ENCODE peak calls at places on chromosomes 4 and X, in five cellular contexts. A is keratinocyte, D is endodermal cell, Y is MG63, F is aorta. I is an unnamed sample.

GRCh38 chr4:122827258-122827887 is 742 bp downstream of the FGF2 start:
- DNase-seq in Y (peak), A (no peak), F (peak), D (peak), I (peak)

GRCh38 chrX:149825424-149825823 is 43.7 kb downstream of the MAGEA9 start:
- DNase-seq in F (no peak), A (no peak), Y (peak), D (peak), I (peak)

GRCh38 chrX:132909643-132910042 is 48.8 kb downstream of the HS6ST2 start:
- DNase-seq in F (no peak), Y (peak), A (no peak), D (no peak), I (no peak)

GRCh38 chr4:1492636-1493539 is 86.6 kb upstream of the NKX1-1 start:
- DNase-seq in D (peak), Y (no peak), F (no peak), A (no peak), I (peak)

GRCh38 chr4:27484216-27484615 is 623.6 kb downstream of the STIM2 start:
- DNase-seq in F (no peak), Y (no peak), D (no peak), A (no peak), I (no peak)

GRCh38 chr4:74675673-74676279 is 118.5 kb downstream of the BTC start:
- DNase-seq in A (peak), D (no peak), F (no peak), Y (peak), I (peak)

GRCh38 chrX:1673337-1673736 is 58.5 kb downstream of the ASMT start:
- DNase-seq in Y (peak), D (peak), F (no peak), A (no peak), I (no peak)

GRCh38 chr4:147994076-147994475 is 262.2 kb downstream of the ARHGAP10 start:
- DNase-seq in D (no peak), Y (no peak), F (no peak), A (no peak), I (no peak)

GRCh38 chr4:159515314-159516025 is 412.6 kb downstream of the RAPGEF2 start:
- DNase-seq in F (no peak), Y (no peak), A (no peak), D (no peak), I (no peak)

GRCh38 chr4:113469023-113469390 is 292.5 kb downstream of the CAMK2D start:
- DNase-seq in F (no peak), A (no peak), D (no peak), Y (no peak), I (no peak)

GRCh38 chr4:27178066-27178465 is 317.4 kb downstream of the STIM2 start:
- DNase-seq in A (no peak), F (no peak), D (no peak), Y (no peak), I (no peak)

GRCh38 chr4:147736458-147736857 is 4.6 kb downstream of the ARHGAP10 start:
- DNase-seq in F (no peak), A (no peak), D (no peak), Y (no peak), I (no peak)

GRCh38 chr4:88219099-88219498 is 60.7 kb upstream of the ABCG2 start:
- DNase-seq in A (no peak), D (no peak), Y (no peak), F (no peak), I (peak)

GRCh38 chrX:10414872-10415703 is 205.3 kb downstream of the MID1 start:
- DNase-seq in Y (peak), F (no peak), D (peak), A (no peak), I (no peak)

GRCh38 chr4:70269674-70270073 is 27.3 kb downstream of the CSN3 start:
- DNase-seq in Y (no peak), A (no peak), F (no peak), D (no peak), I (no peak)

GRCh38 chrX:12967711-12968465 is 7.0 kb upstream of the TMSB4X start:
- DNase-seq in Y (no peak), F (no peak), D (no peak), A (no peak), I (no peak)

GRCh38 chr4:41156574-41156973 is 57.8 kb downstream of the APBB2 start:
- DNase-seq in Y (peak), D (no peak), F (no peak), A (no peak), I (no peak)

GRCh38 chr4:118417325-118417724 is 64.5 kb upstream of the PRSS12 start:
- DNase-seq in F (no peak), D (no peak), Y (peak), A (peak), I (no peak)

GRCh38 chr4:115110191-115111166 is 2.9 kb downstream of the NDST4 start:
- DNase-seq in F (no peak), D (no peak), Y (no peak), A (no peak), I (peak)

GRCh38 chr4:15894923-15895411 is 43.6 kb downstream of the FGFBP1 start:
- DNase-seq in A (no peak), D (no peak), F (no peak), Y (no peak), I (no peak)

GRCh38 chr4:74473155-74473811 is 28.3 kb downstream of the AREG start:
- DNase-seq in F (no peak), D (no peak), Y (peak), A (peak), I (peak)

GRCh38 chr4:48047421-48047844 is 30.9 kb downstream of the NIPAL1 start:
- DNase-seq in D (no peak), A (no peak), F (no peak), Y (no peak), I (no peak)

GRCh38 chrX:133249659-133250058 is 31.5 kb upstream of the TFDP3 start:
- DNase-seq in Y (no peak), D (no peak), A (no peak), F (no peak), I (no peak)

GRCh38 chrX:129961180-129962083 is 21.0 kb upstream of the BCORL1 start:
- DNase-seq in Y (peak), D (peak), F (peak), A (peak), I (peak)

GRCh38 chr4:40228497-40229365 is 31.9 kb downstream of the RHOH start:
- DNase-seq in Y (no peak), F (no peak), D (peak), A (no peak), I (no peak)

GRCh38 chrX:120000490-120001246 is 57.1 kb upstream of the NKAP start:
- DNase-seq in Y (peak), A (no peak), D (peak), F (no peak), I (no peak)

GRCh38 chrX:79477691-79478090 is 110.6 kb upstream of the ITM2A start:
- DNase-seq in D (no peak), Y (no peak), F (no peak), A (no peak), I (no peak)

GRCh38 chrX:37578045-37578444 is 6.6 kb downstream of the LANCL3 start:
- DNase-seq in A (no peak), D (no peak), F (no peak), Y (peak), I (no peak)

GRCh38 chr4:165164257-165164656 is 43.1 kb upstream of the KLHL2 start:
- DNase-seq in Y (no peak), A (no peak), F (no peak), D (no peak), I (no peak)

GRCh38 chrX:123803331-123803983 is 56.4 kb upstream of the XIAP start:
- DNase-seq in D (peak), Y (peak), A (peak), F (no peak), I (no peak)